ENCODE peak calls at places on chromosome 6, in five cellular contexts. J is fibroblast of lung, H is MM.1S, V is transverse colon, U is stomach. L is an unnamed sample. For H3K36me3, the result is how much of the 10 kb centered on the place peaks cover.

GRCh38 chr6:64602993-64603392 is 967.4 kb downstream of the PHF3 start:
- DNase-seq in V (no peak), H (no peak), U (no peak), J (no peak), L (no peak)

GRCh38 chr6:37314803-37315515 is 38.8 kb upstream of the RNF8 start:
- DNase-seq in V (peak), U (peak), H (peak), J (peak), L (peak)

GRCh38 chr6:3356056-3356823 is 97.5 kb downstream of the PSMG4 start:
- DNase-seq in V (peak), H (peak), U (peak), J (peak), L (peak)

GRCh38 chr6:156919819-156920379 is 142.7 kb downstream of the ARID1B start:
- DNase-seq in J (no peak), U (no peak), H (no peak), V (no peak), L (no peak)

GRCh38 chr6:47414517-47415167 is 62.9 kb upstream of the CD2AP start:
- DNase-seq in H (peak), J (peak), U (no peak), V (no peak), L (peak)

GRCh38 chr6:51594981-51595380 is 492.4 kb downstream of the PKHD1 start:
- DNase-seq in U (no peak), V (no peak), J (no peak), H (no peak), L (no peak)

GRCh38 chr6:110949679-110950285 is 8.7 kb upstream of the GTF3C6 start:
- DNase-seq in H (peak), J (peak), V (no peak), U (no peak), L (no peak)

GRCh38 chr6:94323853-94324252 is 904.5 kb upstream of the EPHA7 start:
- DNase-seq in U (no peak), J (no peak), H (no peak), V (no peak), L (peak)

GRCh38 chr6:26358511-26358981 is 6.5 kb upstream of the BTN3A2 start:
- DNase-seq in H (peak), V (no peak), U (no peak), J (no peak), L (no peak)

GRCh38 chr6:13873288-13874190 is 51.2 kb upstream of the RNF182 start:
- DNase-seq in H (peak), J (no peak), U (peak), V (peak), L (peak)

GRCh38 chr6:142842423-142843261 is 102.3 kb downstream of the HIVEP2 start:
- DNase-seq in J (peak), H (peak), V (no peak), U (no peak), L (no peak)

GRCh38 chr6:106547961-106548453 is 81.3 kb downstream of the RTN4IP1 start:
- DNase-seq in U (no peak), J (peak), H (no peak), V (no peak), L (no peak)

GRCh38 chr6:113882341-113882740 is 25.2 kb downstream of the MARCKS start:
- DNase-seq in J (no peak), V (no peak), U (no peak), H (no peak), L (no peak)

GRCh38 chr6:136795996-136796395 is 3.7 kb upstream of the MAP3K5 start:
- DNase-seq in H (no peak), J (peak), U (no peak), V (no peak), L (no peak)

DNA sequence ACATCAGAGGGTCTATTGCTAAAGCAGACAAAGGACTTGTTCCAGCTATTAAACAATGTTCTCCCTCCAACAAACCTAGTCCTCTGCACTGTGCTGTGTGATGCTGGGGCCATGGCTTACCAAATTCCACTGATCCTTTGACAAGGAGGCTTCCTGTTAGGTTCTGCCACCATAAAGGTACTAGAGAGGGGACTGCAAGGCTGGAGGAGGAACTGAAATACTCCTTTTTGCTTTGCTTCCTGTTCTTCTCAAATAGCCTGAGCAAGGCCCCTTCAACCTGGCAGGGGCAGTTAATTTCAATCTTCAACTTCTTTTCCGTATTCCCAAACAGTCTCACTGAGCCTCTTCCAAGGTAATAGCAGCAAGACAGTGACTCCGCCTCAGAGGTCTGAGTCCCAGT is 286.4 kb upstream of the IRAK1BP1 start:
- DNase-seq in V (no peak), U (no peak), H (peak), J (no peak), L (no peak)
- H3K36me3 ChIP-seq in V (under half), U (under half), H (under half), J (under half), L (under half)

DNA sequence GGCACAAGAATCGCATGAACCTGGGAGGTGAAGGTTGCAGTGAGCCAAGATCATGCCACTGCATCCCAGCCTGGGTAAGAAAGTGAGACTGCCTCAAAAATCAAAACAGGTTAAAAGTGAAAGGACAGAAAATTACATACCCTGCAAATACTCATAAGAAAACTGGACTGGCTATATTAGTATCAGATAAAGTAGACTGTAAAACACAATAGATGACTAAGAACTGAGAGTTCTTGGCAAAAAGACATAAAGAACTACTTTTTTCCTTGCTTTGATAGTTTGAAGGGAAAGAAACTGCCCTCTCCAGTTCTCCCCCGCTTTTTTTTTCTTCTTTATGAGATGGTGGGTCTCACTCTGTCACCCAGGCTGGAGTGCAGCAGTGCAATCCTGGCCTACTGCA is 17.0 kb downstream of the SNX3 start:
- DNase-seq in H (no peak), U (no peak), J (peak), V (no peak), L (no peak)
- H3K36me3 ChIP-seq in H (under half), U (under half), J (under half), V (under half), L (under half)

DNA sequence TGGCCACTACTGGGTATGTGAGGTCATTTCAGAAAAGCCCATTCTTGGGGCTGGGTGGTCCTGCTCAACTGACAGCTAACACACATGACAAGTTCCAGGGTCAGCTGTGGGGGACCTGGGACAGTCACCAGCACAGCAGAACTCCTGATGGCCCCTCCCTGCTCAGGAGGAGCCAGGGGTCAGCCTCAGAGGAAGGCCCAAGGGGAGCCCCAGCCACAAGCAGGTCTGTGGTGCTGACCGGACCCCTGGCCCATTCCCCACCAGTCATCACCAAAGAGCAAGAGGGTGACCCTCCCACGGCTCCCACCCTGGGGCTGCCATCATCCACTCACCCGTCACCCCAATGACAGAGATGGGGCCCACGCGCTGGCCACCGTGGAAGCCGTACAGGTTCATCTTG is 18.0 kb downstream of the CYP21A2 start:
- DNase-seq in H (no peak), V (no peak), U (no peak), J (no peak), L (no peak)
- H3K36me3 ChIP-seq in H (under half), V (under half), U (under half), J (under half), L (under half)

GRCh38 chr6:33670971-33671370 is 40.5 kb downstream of the UQCC2 start:
- DNase-seq in U (no peak), J (no peak), V (no peak), H (no peak), L (no peak)

GRCh38 chr6:33670086-33670660 is 41.3 kb downstream of the UQCC2 start:
- DNase-seq in J (no peak), V (no peak), U (no peak), H (no peak), L (no peak)

GRCh38 chr6:33673847-33674246 is 37.7 kb downstream of the UQCC2 start:
- DNase-seq in V (no peak), U (no peak), H (no peak), J (no peak), L (peak)

GRCh38 chr6:33671381-33672072 is 40.0 kb downstream of the UQCC2 start:
- DNase-seq in V (no peak), H (no peak), U (no peak), J (no peak), L (no peak)

DNA sequence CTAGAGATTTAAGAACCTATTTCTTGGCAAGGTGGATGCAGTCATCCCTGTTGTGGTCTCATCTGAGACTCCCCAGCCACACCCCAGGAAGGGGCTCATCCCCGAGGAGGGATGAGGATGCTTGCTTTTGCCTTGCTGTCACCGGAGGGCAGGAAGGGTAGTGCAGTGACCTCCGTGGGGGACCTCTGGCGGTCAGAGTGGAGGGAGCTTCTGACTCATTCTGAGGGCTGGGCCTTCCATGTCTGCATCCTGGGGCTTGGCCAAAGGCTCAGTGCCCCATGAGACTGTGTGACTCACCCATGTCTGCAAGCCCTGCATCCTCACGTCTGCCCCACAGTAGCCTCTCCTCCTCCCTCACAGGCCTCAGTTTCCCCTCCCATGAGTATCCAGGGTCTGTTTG is 38.7 kb downstream of the UQCC2 start:
- DNase-seq in J (peak), U (no peak), V (no peak), H (no peak), L (peak)
- H3K36me3 ChIP-seq in J (under half), U (half or more), V (under half), H (under half), L (under half)

DNA sequence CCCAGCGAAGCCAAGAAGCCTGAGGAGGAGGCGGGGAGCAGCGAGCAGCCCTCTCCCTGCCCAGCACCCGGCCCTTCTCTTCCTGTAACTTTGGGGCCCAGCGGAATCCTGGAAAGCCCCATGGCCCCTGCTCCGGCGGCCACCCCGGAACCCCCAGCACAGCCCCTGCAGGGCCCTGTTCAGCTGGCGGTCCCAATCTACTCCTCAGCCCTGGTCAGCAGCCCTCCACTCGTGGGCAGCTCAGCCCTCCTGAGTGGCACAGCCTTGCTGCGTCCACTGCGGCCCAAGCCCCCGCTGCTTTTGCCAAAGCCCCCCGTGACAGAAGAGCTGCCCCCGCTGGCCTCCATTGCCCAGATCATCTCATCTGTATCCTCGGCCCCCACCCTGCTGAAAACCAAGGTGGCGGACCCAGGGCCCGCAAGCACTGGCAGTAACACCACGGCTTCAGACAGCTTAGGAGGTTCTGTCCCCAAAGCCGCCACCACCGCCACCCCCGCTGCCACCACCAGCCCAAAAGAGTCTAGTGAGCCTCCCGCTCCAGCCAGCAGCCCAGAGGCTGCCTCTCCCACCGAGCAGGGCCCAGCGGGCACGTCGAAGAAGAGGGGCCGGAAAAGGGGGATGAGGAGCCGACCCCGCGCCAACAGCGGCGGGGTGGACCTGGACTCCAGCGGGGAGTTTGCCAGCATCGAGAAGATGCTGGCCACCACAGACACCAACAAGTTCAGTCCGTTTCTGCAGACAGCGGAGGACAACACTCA is 81.9 kb downstream of the SSR1 start:
- DNase-seq in U (no peak), H (no peak), J (no peak), V (no peak), L (no peak)
- H3K36me3 ChIP-seq in U (half or more), H (under half), J (under half), V (half or more), L (under half)

DNA sequence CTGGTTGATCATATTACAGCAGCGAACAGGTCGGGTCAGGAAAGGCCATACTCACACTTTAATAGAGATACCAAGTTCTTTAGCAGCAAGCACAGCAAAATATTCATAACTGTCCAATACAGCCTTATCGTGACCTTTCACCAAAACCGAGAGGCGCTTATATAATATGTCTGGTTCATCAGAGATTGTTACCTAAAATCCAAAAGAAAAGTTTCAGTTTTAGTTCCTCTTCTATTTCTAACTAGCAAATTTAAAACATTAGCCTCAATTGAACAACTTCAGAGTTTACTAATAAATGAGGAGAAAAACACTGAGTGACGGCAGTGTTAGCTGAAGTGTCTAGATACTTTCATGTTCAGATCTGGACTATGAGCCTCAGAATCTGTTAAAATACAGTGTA is 5.9 kb downstream of the MRPS10 start:
- DNase-seq in H (no peak), J (no peak), U (no peak), V (no peak), L (no peak)
- H3K36me3 ChIP-seq in H (under half), J (under half), U (half or more), V (half or more), L (under half)

GRCh38 chr6:32127409-32127716 is 683 bp downstream of the ATF6B start:
- DNase-seq in U (no peak), V (no peak), J (no peak), H (no peak), L (no peak)

GRCh38 chr6:32126880-32127279 is 1.2 kb downstream of the ATF6B start:
- DNase-seq in J (no peak), H (no peak), U (no peak), V (no peak), L (no peak)

GRCh38 chr6:32128751-32129296 is 778 bp upstream of the ATF6B start:
- DNase-seq in V (no peak), H (no peak), U (no peak), J (no peak), L (no peak)

GRCh38 chr6:32129297-32130088 is 595 bp downstream of the FKBPL start:
- DNase-seq in J (no peak), H (no peak), V (no peak), U (no peak), L (no peak)

DNA sequence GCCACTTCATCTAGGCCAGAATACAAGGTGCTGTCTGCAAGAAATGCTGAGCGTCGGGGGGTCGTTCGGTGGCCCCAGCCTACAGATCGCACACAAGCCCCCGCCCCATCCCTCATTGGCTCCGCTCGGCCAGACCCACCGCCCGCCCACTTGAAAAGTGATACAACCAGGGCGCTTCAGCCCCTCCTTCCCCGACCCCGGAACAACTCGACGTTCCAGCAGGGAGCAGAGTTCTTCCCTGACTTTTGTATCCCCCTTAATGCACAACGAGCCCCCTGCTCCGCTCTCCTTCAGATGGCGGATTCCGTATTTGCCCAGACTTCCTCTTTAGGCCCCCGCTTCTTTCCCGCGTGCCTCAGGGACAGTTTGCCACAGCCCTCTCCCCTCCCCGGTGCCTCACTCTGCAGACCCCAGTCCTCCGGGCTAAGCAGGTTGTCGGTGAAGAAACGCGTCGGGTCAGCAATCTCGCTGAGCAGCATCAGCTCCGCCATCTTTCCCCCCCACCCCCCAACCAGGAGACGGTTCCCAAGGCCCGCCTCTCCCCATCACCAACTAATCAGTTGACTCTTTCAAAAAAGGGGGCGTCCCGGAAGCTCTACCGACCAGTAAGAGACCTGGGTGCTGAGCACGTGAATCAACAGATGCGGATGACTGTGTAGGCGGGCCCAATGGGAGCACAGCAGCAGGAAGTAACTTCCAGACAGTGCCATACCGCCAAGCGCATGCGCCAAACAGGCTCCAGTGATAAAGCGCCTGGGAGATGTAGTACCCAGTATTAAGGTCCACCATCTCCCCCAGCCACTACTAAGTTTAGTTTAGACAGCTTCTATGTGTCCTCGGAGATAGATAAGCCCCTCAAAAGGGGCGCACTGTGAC is at the start of gene ATF6B:
- DNase-seq in H (peak), U (peak), V (peak), J (peak), L (peak)
- H3K36me3 ChIP-seq in H (under half), U (under half), V (under half), J (under half), L (under half)

DNA sequence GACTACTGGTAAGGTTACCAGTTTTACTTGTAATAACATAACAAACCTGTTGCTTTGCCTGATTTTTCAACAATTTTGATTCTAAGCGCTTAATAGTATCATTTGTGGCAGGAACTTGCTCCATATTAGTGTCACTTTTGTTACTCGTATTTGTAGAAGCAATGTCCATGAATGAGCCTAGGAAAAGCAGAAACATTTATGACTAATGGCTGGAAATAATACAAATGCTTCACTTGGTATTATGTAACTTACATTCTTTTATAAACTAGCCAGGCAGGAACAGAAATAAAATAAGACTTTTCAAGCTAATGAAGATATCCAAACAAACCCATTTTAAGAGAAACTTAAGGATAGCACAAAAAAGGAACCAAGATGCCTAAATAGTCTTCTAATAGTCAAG is 38.9 kb downstream of the MAP3K7 start:
- DNase-seq in U (no peak), H (no peak), J (peak), V (no peak), L (no peak)
- H3K36me3 ChIP-seq in U (half or more), H (under half), J (under half), V (half or more), L (half or more)

GRCh38 chr6:30612687-30613248 is 4.3 kb downstream of the PPP1R10 start:
- DNase-seq in H (no peak), J (peak), U (no peak), V (no peak), L (no peak)
- H3K36me3 ChIP-seq in H (under half), J (under half), U (under half), V (under half), L (under half)

L was measured in SJCRH30.